ENCODE peak calls at places on chromosomes 1 and 21, in ten cellular contexts. H is fibroblast of the aortic adventitia, Y is GM10248, N is AG09309, M is neural crest cell, P is PC-3, X is breast epithelium, I is adrenal gland, R is AG10803, C is AG09319. F is an unnamed sample.

GRCh38 chr1:41317356-41317755 is 43.9 kb upstream of the FOXO6 start:
- DNase-seq in R (peak), P (peak), X (no peak), C (no peak), M (no peak), H (no peak), N (no peak), I (no peak), Y (no peak), F (no peak)

GRCh38 chr21:25501996-25502665 is 105.2 kb downstream of the MRPL39 start:
- DNase-seq in R (no peak), X (no peak), P (no peak), H (peak), N (no peak), I (no peak), M (no peak), C (no peak), Y (no peak), F (no peak)

GRCh38 chr1:23178931-23179330 is 10.3 kb upstream of the LUZP1 start:
- DNase-seq in P (peak), I (no peak), C (no peak), H (peak), N (no peak), X (no peak), R (no peak), M (no peak), Y (no peak), F (no peak)

GRCh38 chr1:59557549-59557885 is 257.2 kb upstream of the HOOK1 start:
- DNase-seq in C (no peak), P (no peak), X (no peak), H (no peak), I (no peak), R (no peak), M (no peak), Y (no peak), N (no peak), F (no peak)

GRCh38 chr21:41766883-41767605 is at the start of gene RIPK4:
- DNase-seq in P (peak), R (peak), M (no peak), H (peak), N (no peak), C (no peak), Y (peak), I (no peak), X (peak), F (no peak)

GRCh38 chr1:225877570-225877969 is 4.6 kb downstream of the TMEM63A start:
- DNase-seq in H (peak), X (peak), Y (no peak), P (peak), C (peak), M (peak), I (no peak), N (no peak), R (peak), F (no peak)

GRCh38 chr1:74681449-74681848 is 7.9 kb upstream of the ERICH3 start:
- DNase-seq in X (no peak), H (no peak), C (no peak), I (no peak), R (no peak), P (no peak), M (no peak), Y (peak), N (no peak), F (no peak)

GRCh38 chr1:24382165-24382577 is 31.4 kb downstream of the STPG1 start:
- DNase-seq in N (no peak), P (no peak), H (no peak), Y (no peak), M (no peak), X (peak), C (no peak), R (no peak), I (no peak), F (no peak)

GRCh38 chr1:25773441-25774125 is 26.4 kb upstream of the SELENON start:
- DNase-seq in P (peak), R (no peak), M (no peak), X (peak), I (no peak), H (no peak), N (no peak), Y (no peak), C (peak), F (no peak)

GRCh38 chr1:11730429-11730861 is 5.5 kb upstream of the AGTRAP start:
- DNase-seq in P (peak), Y (peak), C (no peak), M (no peak), H (peak), N (no peak), R (peak), I (no peak), X (no peak), F (no peak)

GRCh38 chr1:216461466-216461865 is 38.2 kb upstream of the USH2A start:
- DNase-seq in R (no peak), I (no peak), M (no peak), P (no peak), Y (no peak), N (no peak), H (peak), X (no peak), C (no peak), F (no peak)

GRCh38 chr1:64470670-64471217 is 815 bp downstream of the CACHD1 start:
- DNase-seq in N (no peak), R (peak), C (no peak), Y (peak), H (peak), M (peak), P (no peak), I (peak), X (no peak), F (no peak)

GRCh38 chr1:19068639-19069276 is 112.3 kb upstream of the IFFO2 start:
- DNase-seq in Y (no peak), M (no peak), N (no peak), C (no peak), H (peak), X (no peak), R (no peak), I (no peak), P (no peak), F (no peak)

GRCh38 chr1:169288011-169288414 is 79.6 kb downstream of the NME7 start:
- DNase-seq in R (peak), X (no peak), H (peak), M (no peak), N (peak), I (no peak), C (no peak), P (peak), Y (no peak), F (no peak)

GRCh38 chr1:93597697-93598096 is 83.9 kb downstream of the BCAR3 start:
- DNase-seq in Y (no peak), N (no peak), I (no peak), R (peak), M (no peak), H (no peak), C (no peak), P (no peak), X (no peak), F (no peak)

GRCh38 chr1:15125101-15125745 is 28.3 kb upstream of the TMEM51 start:
- DNase-seq in X (no peak), P (no peak), Y (no peak), R (no peak), H (no peak), C (no peak), I (no peak), N (no peak), M (no peak), F (no peak)

GRCh38 chr1:96370752-96371151 is 350.8 kb upstream of the PTBP2 start:
- DNase-seq in R (peak), I (no peak), Y (no peak), M (no peak), H (peak), X (no peak), N (peak), C (peak), P (peak), F (no peak)

GRCh38 chr1:4054957-4055676 is 155.0 kb upstream of the C1orf174 start:
- DNase-seq in Y (no peak), C (no peak), R (no peak), N (no peak), I (no peak), P (no peak), H (no peak), X (no peak), M (no peak), F (no peak)

GRCh38 chr1:64891440-64891815 is 74.9 kb downstream of the JAK1 start:
- DNase-seq in H (peak), P (no peak), R (no peak), M (no peak), Y (no peak), X (no peak), I (no peak), C (no peak), N (no peak), F (no peak)

GRCh38 chr1:86825294-86825693 is 88.6 kb downstream of the SELENOF start:
- DNase-seq in H (peak), I (no peak), P (no peak), X (no peak), M (no peak), C (no peak), R (peak), Y (no peak), N (no peak), F (no peak)

GRCh38 chr1:13759072-13759471 is 59.1 kb downstream of the PRDM2 start:
- DNase-seq in H (no peak), X (peak), Y (no peak), P (peak), C (no peak), I (no peak), N (no peak), M (no peak), R (no peak), F (no peak)

GRCh38 chr1:13756557-13757315 is 56.7 kb downstream of the PRDM2 start:
- DNase-seq in C (no peak), Y (no peak), X (no peak), N (no peak), H (no peak), R (no peak), M (no peak), I (no peak), P (no peak), F (no peak)

GRCh38 chr1:13754510-13755103 is 54.6 kb downstream of the PRDM2 start:
- DNase-seq in M (no peak), N (no peak), Y (no peak), C (no peak), X (no peak), P (peak), H (peak), I (no peak), R (peak), F (no peak)

GRCh38 chr1:13760340-13760739 is 60.4 kb downstream of the PRDM2 start:
- DNase-seq in I (no peak), M (no peak), C (no peak), N (no peak), Y (no peak), R (no peak), H (no peak), X (no peak), P (no peak), F (no peak)

GRCh38 chr1:13757693-13758092 is 57.7 kb downstream of the PRDM2 start:
- DNase-seq in Y (no peak), H (no peak), N (no peak), C (no peak), X (no peak), I (no peak), R (no peak), M (no peak), P (peak), F (no peak)
- TF ChIP-seq CTCF in Y (no peak), H (no peak), N (no peak), C (no peak), X (no peak), I (no peak), R (no peak), M (no peak), P (no peak), F (no peak)

GRCh38 chr1:180510882-180511281 is 8.5 kb upstream of the ACBD6 start:
- DNase-seq in H (no peak), P (peak), I (no peak), X (no peak), R (no peak), N (no peak), Y (no peak), C (no peak), M (no peak), F (no peak)

GRCh38 chr1:180515364-180515763 is 13.0 kb upstream of the ACBD6 start:
- DNase-seq in X (no peak), I (no peak), C (no peak), Y (no peak), M (no peak), N (no peak), H (no peak), P (no peak), R (no peak), F (no peak)

GRCh38 chr1:180519846-180520245 is 17.5 kb upstream of the ACBD6 start:
- DNase-seq in I (no peak), R (no peak), H (no peak), N (no peak), C (no peak), P (no peak), M (no peak), Y (no peak), X (no peak), F (no peak)

GRCh38 chr1:180513531-180513930 is 11.2 kb upstream of the ACBD6 start:
- DNase-seq in C (no peak), Y (no peak), P (no peak), R (no peak), X (no peak), I (no peak), N (no peak), H (no peak), M (no peak), F (no peak)

GRCh38 chr1:180515857-180516388 is 13.5 kb upstream of the ACBD6 start:
- DNase-seq in I (peak), C (peak), X (peak), M (peak), H (peak), P (peak), R (peak), N (peak), Y (peak), F (no peak)
- TF ChIP-seq CTCF in I (peak), C (peak), X (peak), M (peak), H (peak), P (peak), R (peak), N (peak), Y (peak), F (no peak)

DNA sequence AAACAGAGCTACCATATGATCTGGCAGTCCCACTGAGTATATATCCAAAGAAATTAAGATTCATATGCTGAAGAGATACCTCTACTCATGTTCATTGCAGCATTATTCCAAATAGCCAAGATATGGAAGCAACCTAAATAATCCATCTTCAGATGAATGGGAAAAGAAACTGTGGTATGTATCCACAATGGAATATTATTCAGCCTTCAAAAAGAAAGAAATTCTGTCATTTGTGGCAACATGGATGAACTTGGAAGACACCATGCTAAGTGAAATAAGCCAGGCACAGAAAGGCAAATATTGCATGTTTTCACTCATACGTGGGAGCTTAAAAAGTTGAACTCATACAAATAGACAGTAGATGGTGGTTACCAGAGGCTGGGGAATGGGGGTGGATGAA is 47.8 kb downstream of the UBE4B start:
- DNase-seq in I (no peak), X (no peak), P (no peak), N (no peak), C (no peak), H (no peak), M (no peak), R (no peak), Y (no peak), F (no peak)
- TF ChIP-seq CTCF in I (no peak), X (no peak), P (no peak), N (no peak), C (no peak), H (no peak), M (no peak), R (no peak), Y (no peak), F (no peak)

DNA sequence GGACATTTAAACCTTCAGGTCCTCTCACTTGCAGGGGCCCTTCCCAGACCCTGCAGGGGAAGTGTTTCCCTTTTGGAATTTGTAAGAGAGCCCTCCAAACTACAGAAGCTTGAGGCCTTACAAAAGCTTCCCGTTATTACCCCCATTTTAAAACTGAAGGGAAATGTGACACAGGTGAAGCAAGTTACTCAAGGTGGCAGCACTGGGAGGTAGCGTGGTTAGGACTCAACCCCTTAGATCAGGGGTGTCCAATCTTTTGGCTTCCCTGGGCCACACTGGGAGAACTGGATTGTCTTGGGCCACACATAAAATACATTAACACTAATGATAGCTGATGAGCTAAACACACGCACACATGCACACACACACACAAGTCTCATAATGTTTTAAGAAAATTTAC is 15.8 kb upstream of the ZC3H12A start:
- DNase-seq in M (no peak), P (peak), H (no peak), C (no peak), I (no peak), R (no peak), N (no peak), X (no peak), Y (no peak), F (no peak)
- TF ChIP-seq CTCF in M (no peak), P (peak), H (no peak), C (no peak), I (no peak), R (no peak), N (no peak), X (no peak), Y (peak), F (no peak)

GRCh38 chr21:36917487-36918158 is 48.8 kb downstream of the HLCS start:
- DNase-seq in I (peak), M (no peak), X (no peak), P (peak), N (no peak), R (peak), C (no peak), Y (no peak), H (peak), F (no peak)
- TF ChIP-seq CTCF in I (peak), M (peak), X (peak), P (peak), N (peak), R (peak), C (peak), Y (peak), H (peak), F (no peak)

GRCh38 chr1:46278807-46279206 is 24.6 kb downstream of the LRRC41 start:
- DNase-seq in M (no peak), C (no peak), N (no peak), X (peak), P (peak), Y (no peak), H (peak), R (peak), I (no peak), F (no peak)

GRCh38 chr1:46280092-46280491 is 23.3 kb downstream of the LRRC41 start:
- DNase-seq in I (no peak), R (no peak), H (no peak), M (no peak), N (no peak), C (no peak), P (no peak), Y (no peak), X (no peak), F (no peak)

GRCh38 chr1:46281021-46281420 is 22.4 kb downstream of the LRRC41 start:
- DNase-seq in C (no peak), P (no peak), N (no peak), I (no peak), Y (no peak), H (no peak), X (no peak), M (no peak), R (no peak), F (no peak)

GRCh38 chr1:46275030-46275337 is 27.4 kb downstream of the RAD54L start:
- DNase-seq in Y (no peak), P (no peak), M (no peak), I (no peak), H (no peak), R (no peak), X (no peak), N (no peak), C (no peak), F (no peak)

GRCh38 chr1:46277658-46278373 is 25.6 kb downstream of the LRRC41 start:
- DNase-seq in N (no peak), C (no peak), M (no peak), X (no peak), H (no peak), P (no peak), Y (no peak), I (no peak), R (no peak), F (no peak)
- TF ChIP-seq CTCF in N (no peak), C (no peak), M (no peak), X (no peak), H (no peak), P (no peak), Y (no peak), I (no peak), R (no peak), F (no peak)

GRCh38 chr1:97827887-97828286 is 92.9 kb downstream of the DPYD start:
- DNase-seq in X (no peak), M (no peak), Y (peak), P (no peak), I (no peak), R (no peak), H (no peak), N (no peak), C (no peak), F (no peak)

GRCh38 chr1:97826820-97827219 is 94.0 kb downstream of the DPYD start:
- DNase-seq in N (no peak), C (no peak), H (no peak), I (no peak), X (no peak), R (no peak), M (no peak), Y (no peak), P (no peak), F (no peak)

GRCh38 chr1:97820470-97821188 is 100.2 kb downstream of the DPYD start:
- DNase-seq in H (peak), I (no peak), N (no peak), P (peak), M (no peak), X (no peak), C (no peak), Y (no peak), R (peak), F (no peak)

GRCh38 chr1:97824200-97824599 is 96.6 kb downstream of the DPYD start:
- DNase-seq in H (no peak), P (no peak), I (no peak), R (no peak), Y (no peak), M (no peak), X (no peak), N (no peak), C (no peak), F (no peak)

GRCh38 chr1:97824644-97825043 is 96.2 kb downstream of the DPYD start:
- DNase-seq in M (no peak), I (no peak), N (no peak), H (peak), P (no peak), X (no peak), R (no peak), Y (no peak), C (no peak), F (no peak)
- TF ChIP-seq CTCF in M (no peak), I (no peak), N (no peak), H (no peak), P (no peak), X (no peak), R (no peak), Y (no peak), C (no peak), F (no peak)

F was measured in omental fat pad.